ENCODE peak calls at places on chromosome 21, in six cellular contexts. O is sigmoid colon, B is esophagus muscularis mucosa, Q is uterus, E is transverse colon, P is esophagus squamous epithelium. Z is an unnamed sample.

GRCh38 chr21:34771512-34772028 is 102.8 kb downstream of the CLIC6 start:
- DNase-seq in Q (no peak), B (peak; percentile 60), E (no peak), O (no peak), P (no peak), Z (no peak)

GRCh38 chr21:21163904-21164303 is 165.7 kb downstream of the NCAM2 start:
- DNase-seq in Q (no peak), O (peak; percentile 70), E (peak; percentile 40), P (no peak), B (no peak), Z (peak; percentile 67)

GRCh38 chr21:16087523-16087922 is 357.7 kb downstream of the USP25 start:
- DNase-seq in P (no peak), E (no peak), O (no peak), B (no peak), Q (no peak), Z (no peak)

GRCh38 chr21:34612557-34612956 is 2.4 kb downstream of the RCAN1 start:
- DNase-seq in B (no peak), P (no peak), O (no peak), Q (no peak), E (no peak), Z (no peak)

GRCh38 chr21:15749868-15750174 is 20.0 kb downstream of the USP25 start:
- DNase-seq in B (no peak), P (no peak), O (no peak), Q (no peak), E (no peak), Z (no peak)

GRCh38 chr21:21952566-21952965 is 954.4 kb downstream of the NCAM2 start:
- DNase-seq in Q (no peak), B (no peak), E (no peak), O (no peak), P (no peak), Z (no peak)

GRCh38 chr21:34198232-34199120 is 125.1 kb downstream of the MRPS6 start:
- DNase-seq in P (no peak), B (peak; percentile 87), E (no peak), O (no peak), Q (no peak), Z (no peak)

GRCh38 chr21:33025106-33025470 is 647 bp upstream of the OLIG2 start:
- DNase-seq in B (no peak), Q (no peak), O (no peak), P (no peak), E (no peak), Z (no peak)

GRCh38 chr21:31233711-31234110 is 110.3 kb downstream of the TIAM1 start:
- DNase-seq in P (no peak), O (no peak), E (no peak), B (no peak), Q (no peak), Z (no peak)

GRCh38 chr21:32917392-32918135 is 108.2 kb upstream of the OLIG2 start:
- DNase-seq in E (no peak), B (no peak), Q (no peak), O (no peak), P (no peak), Z (no peak)

GRCh38 chr21:35963920-35964451 is 96.3 kb downstream of the SETD4 start:
- DNase-seq in B (no peak), P (no peak), O (no peak), E (no peak), Q (no peak), Z (no peak)

GRCh38 chr21:29669416-29669815 is 270.4 kb downstream of the GRIK1 start:
- DNase-seq in E (no peak), Q (no peak), O (no peak), B (no peak), P (no peak), Z (no peak)

GRCh38 chr21:26550357-26550756 is 22.7 kb downstream of the CYYR1 start:
- DNase-seq in P (no peak), Q (no peak), B (no peak), E (no peak), O (no peak), Z (no peak)

GRCh38 chr21:20943476-20944085 is 54.6 kb upstream of the NCAM2 start:
- DNase-seq in O (no peak), Q (no peak), B (no peak), E (no peak), P (no peak), Z (no peak)

GRCh38 chr21:22258821-22259220 is 1260.6 kb downstream of the NCAM2 start:
- DNase-seq in P (no peak), B (no peak), E (no peak), O (no peak), Q (no peak), Z (no peak)

GRCh38 chr21:37564924-37565529 is 198.5 kb downstream of the DYRK1A start:
- DNase-seq in Q (no peak), P (no peak), B (peak; percentile 60), E (no peak), O (no peak), Z (no peak)

GRCh38 chr21:37562920-37563640 is 196.5 kb downstream of the DYRK1A start:
- DNase-seq in P (no peak), Q (no peak), E (peak; percentile 41), O (peak; percentile 71), B (peak; percentile 90), Z (no peak)

GRCh38 chr21:37561941-37562919 is 195.7 kb downstream of the DYRK1A start:
- DNase-seq in P (no peak), B (peak; percentile 68), E (no peak), Q (no peak), O (no peak), Z (no peak)

GRCh38 chr21:37564341-37564923 is 197.9 kb downstream of the DYRK1A start:
- DNase-seq in B (peak; percentile 93), Q (peak; percentile 74), O (peak; percentile 90), E (peak; percentile 73), P (peak; percentile 60), Z (peak; percentile 55)

DNA sequence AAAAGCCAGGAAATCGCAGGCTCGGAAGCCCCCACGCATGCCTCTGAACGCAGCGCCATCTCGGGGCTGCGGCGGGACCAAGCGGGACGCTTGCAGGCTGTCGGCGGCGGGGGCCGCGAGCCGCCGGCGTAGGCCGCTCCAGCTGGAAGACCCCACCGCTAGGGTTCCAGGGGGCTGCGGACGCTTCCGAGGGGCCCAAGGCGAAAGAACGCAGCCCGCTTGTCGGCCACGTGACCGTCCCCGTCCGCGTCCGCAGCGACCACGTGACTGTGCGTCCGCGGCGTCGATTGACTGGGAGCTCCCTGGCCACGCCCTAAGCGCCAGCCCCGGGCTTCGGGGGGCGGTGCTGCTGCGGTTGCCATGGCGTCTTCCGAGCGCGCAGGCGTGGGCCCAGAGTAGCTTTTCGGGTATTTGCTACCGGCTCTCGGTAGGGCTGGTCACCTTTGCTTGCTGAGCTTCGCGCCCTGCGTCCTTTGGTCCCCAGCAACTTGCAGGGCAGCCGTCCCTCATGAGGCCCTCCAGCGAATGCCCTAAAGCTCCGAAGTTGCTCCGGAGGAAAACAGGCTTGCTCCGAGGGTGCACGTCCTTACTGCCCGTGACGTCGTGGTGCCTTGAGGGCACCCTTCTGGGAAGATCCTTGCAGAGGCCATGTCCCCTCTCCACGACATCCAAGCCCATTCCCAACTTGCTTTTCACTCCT is 197.2 kb downstream of the DYRK1A start:
- DNase-seq in B (peak; percentile 97), P (peak; percentile 54), Q (peak; percentile 91), O (peak; percentile 96), E (peak; percentile 94), Z (peak; percentile 83)
- TF ChIP-seq POLR2A in B (peak; percentile 51), P (no peak), Q (peak; percentile 71), O (peak; percentile 18), E (peak; percentile 66), Z (peak; percentile 50)

GRCh38 chr21:43766734-43767497 is 9.2 kb downstream of the CSTB start:
- DNase-seq in E (peak; percentile 45), O (no peak), P (no peak), B (no peak), Q (no peak), Z (no peak)

GRCh38 chr21:43769325-43769958 is 6.7 kb downstream of the CSTB start:
- DNase-seq in E (no peak), P (no peak), O (no peak), Q (no peak), B (no peak), Z (no peak)

GRCh38 chr21:43767498-43767979 is 8.6 kb downstream of the CSTB start:
- DNase-seq in E (no peak), B (no peak), Q (no peak), P (no peak), O (no peak), Z (no peak)

GRCh38 chr21:43768868-43769167 is 7.3 kb downstream of the CSTB start:
- DNase-seq in Q (no peak), E (no peak), B (no peak), O (no peak), P (no peak), Z (no peak)

GRCh38 chr21:43767980-43768867 is 7.9 kb downstream of the CSTB start:
- DNase-seq in O (no peak), E (peak; percentile 82), P (no peak), B (no peak), Q (no peak), Z (peak; percentile 48)
- TF ChIP-seq POLR2A in O (no peak), E (peak; percentile 11), P (no peak), B (no peak), Q (no peak), Z (no peak)

DNA sequence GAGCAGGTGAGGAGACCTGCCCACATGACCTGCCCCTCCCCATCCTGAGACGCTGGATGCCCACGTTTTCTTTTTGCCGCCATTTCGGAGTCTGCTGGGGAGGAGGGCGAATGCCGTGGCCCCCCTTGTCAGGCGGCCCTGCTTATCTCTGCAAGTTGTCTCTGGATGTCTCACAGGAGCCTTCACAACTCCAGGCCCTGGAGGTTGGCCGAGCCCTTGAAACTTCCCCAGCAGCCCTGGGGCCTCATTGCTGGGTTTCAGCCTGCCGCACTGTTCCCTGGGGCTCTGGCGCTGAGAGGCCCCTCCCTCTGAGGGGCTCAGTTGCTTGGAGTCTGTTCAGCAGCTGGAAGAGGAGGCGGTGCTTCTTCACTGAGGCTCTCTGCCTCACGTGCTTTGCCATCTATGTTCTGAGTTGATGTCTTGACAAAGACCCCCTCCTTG is 29.8 kb upstream of the ZBTB21 start:
- DNase-seq in P (no peak), Q (peak; percentile 53), E (no peak), B (no peak), O (no peak), Z (no peak)
- TF ChIP-seq POLR2A in P (no peak), Q (no peak), E (no peak), B (no peak), O (no peak), Z (no peak)

DNA sequence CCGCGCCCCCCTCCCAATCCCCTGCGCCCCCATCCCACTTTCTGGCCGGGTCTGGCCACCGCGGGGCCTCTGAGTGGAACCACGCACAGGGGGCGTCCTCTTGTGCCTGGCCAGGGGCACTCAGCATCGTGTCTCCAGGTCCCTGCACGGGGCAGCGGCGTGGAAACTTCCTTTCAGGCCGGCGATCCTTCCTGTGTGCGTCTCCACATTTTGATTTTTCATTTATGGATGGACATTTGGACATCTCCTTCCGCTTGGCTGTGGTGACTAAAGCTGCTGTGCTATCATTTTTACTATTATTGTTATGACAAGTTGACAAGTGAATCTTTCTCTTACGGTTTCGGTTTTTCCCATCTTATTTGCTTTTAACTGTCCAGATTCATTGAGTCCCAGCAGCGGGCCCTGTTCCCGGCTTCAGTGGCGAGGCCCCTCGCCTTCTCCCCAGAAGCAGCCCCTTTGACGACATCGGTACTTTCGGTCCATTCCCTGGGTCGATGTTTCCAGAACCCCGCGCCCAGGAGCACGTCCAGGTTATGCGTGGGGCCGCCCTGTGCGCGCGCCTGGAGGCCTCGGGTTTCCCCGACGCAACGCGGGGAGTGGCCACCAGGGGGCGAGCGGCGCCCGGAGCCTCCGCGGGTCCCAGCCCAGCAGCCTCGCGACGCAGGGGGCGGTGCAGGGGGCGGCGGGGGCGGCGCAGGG is 12.4 kb upstream of the SLC19A1 start:
- DNase-seq in B (no peak), P (no peak), O (peak; percentile 91), Q (peak; percentile 89), E (peak; percentile 88), Z (peak; percentile 71)
- TF ChIP-seq POLR2A in B (no peak), P (no peak), O (no peak), Q (peak; percentile 49), E (no peak), Z (peak; percentile 56)

GRCh38 chr21:39379986-39380891 is 31.4 kb upstream of the HMGN1 start:
- DNase-seq in B (peak; percentile 98), O (peak; percentile 98), Q (peak; percentile 98), E (peak; percentile 94), P (peak; percentile 39), Z (peak; percentile 90)
- TF ChIP-seq POLR2A in B (peak; percentile 28), O (peak; percentile 54), Q (peak; percentile 93), E (peak; percentile 80), P (no peak), Z (peak; percentile 65)